ENCODE peak calls at places on chromosomes 16 and 17, in ten cellular contexts. One of them, this sample, is unnamed.

GRCh38 chr16:72836985-72837384 is 210.9 kb downstream of the ZFHX3 start:
- DNase-seq in A549: peak; percentile 22
- DNase-seq in pancreas: no peak
- DNase-seq in left ventricle myocardium inferior: no peak
- DNase-seq in cardiac muscle cell: no peak
- DNase-seq in effector memory CD4-positive, alpha-beta T cell: no peak
- DNase-seq in CD8-positive, alpha-beta memory T cell: no peak
- DNase-seq in tibial artery: no peak
- DNase-seq in Karpas-422: no peak
- DNase-seq in body of pancreas: no peak
- DNase-seq in this sample: no peak

GRCh38 chr17:48715496-48716399 is 6.6 kb downstream of the PRAC1 start:
- DNase-seq in left ventricle myocardium inferior: no peak
- DNase-seq in effector memory CD4-positive, alpha-beta T cell: no peak
- DNase-seq in Karpas-422: no peak
- DNase-seq in pancreas: no peak
- DNase-seq in A549: no peak
- DNase-seq in CD8-positive, alpha-beta memory T cell: no peak
- DNase-seq in cardiac muscle cell: no peak
- DNase-seq in tibial artery: no peak
- DNase-seq in body of pancreas: no peak
- DNase-seq in this sample: no peak

GRCh38 chr16:69798466-69798865 is 36.3 kb downstream of the WWP2 start:
- DNase-seq in cardiac muscle cell: peak; percentile 46
- DNase-seq in Karpas-422: no peak
- DNase-seq in A549: no peak
- DNase-seq in CD8-positive, alpha-beta memory T cell: no peak
- DNase-seq in effector memory CD4-positive, alpha-beta T cell: no peak
- DNase-seq in tibial artery: no peak
- DNase-seq in pancreas: no peak
- DNase-seq in body of pancreas: no peak
- DNase-seq in left ventricle myocardium inferior: no peak
- DNase-seq in this sample: no peak

GRCh38 chr16:67542464-67542863 is 13.8 kb downstream of the RIPOR1 start:
- DNase-seq in cardiac muscle cell: no peak
- DNase-seq in Karpas-422: peak; percentile 93
- DNase-seq in tibial artery: no peak
- DNase-seq in left ventricle myocardium inferior: no peak
- DNase-seq in CD8-positive, alpha-beta memory T cell: peak; percentile 76
- DNase-seq in effector memory CD4-positive, alpha-beta T cell: peak; percentile 77
- DNase-seq in A549: peak; percentile 83
- DNase-seq in pancreas: no peak
- DNase-seq in body of pancreas: no peak
- DNase-seq in this sample: no peak

GRCh38 chr17:76512366-76513305 is 11.4 kb upstream of the RHBDF2 start:
- DNase-seq in A549: no peak
- DNase-seq in body of pancreas: no peak
- DNase-seq in pancreas: no peak
- DNase-seq in Karpas-422: no peak
- DNase-seq in cardiac muscle cell: no peak
- DNase-seq in left ventricle myocardium inferior: no peak
- DNase-seq in CD8-positive, alpha-beta memory T cell: no peak
- DNase-seq in effector memory CD4-positive, alpha-beta T cell: no peak
- DNase-seq in tibial artery: no peak
- DNase-seq in this sample: no peak

GRCh38 chr17:45171338-45172231 is 9.9 kb downstream of the HEXIM2 start:
- DNase-seq in cardiac muscle cell: peak; percentile 54
- DNase-seq in pancreas: peak; percentile 76
- DNase-seq in left ventricle myocardium inferior: no peak
- DNase-seq in tibial artery: peak; percentile 58
- DNase-seq in A549: peak; percentile 96
- DNase-seq in CD8-positive, alpha-beta memory T cell: no peak
- DNase-seq in effector memory CD4-positive, alpha-beta T cell: no peak
- DNase-seq in body of pancreas: peak; percentile 71
- DNase-seq in Karpas-422: no peak
- DNase-seq in this sample: peak; percentile 40

GRCh38 chr17:55996826-55997225 is 156.4 kb upstream of the ANKFN1 start:
- DNase-seq in Karpas-422: no peak
- DNase-seq in body of pancreas: no peak
- DNase-seq in effector memory CD4-positive, alpha-beta T cell: no peak
- DNase-seq in pancreas: no peak
- DNase-seq in left ventricle myocardium inferior: no peak
- DNase-seq in cardiac muscle cell: no peak
- DNase-seq in CD8-positive, alpha-beta memory T cell: no peak
- DNase-seq in A549: no peak
- DNase-seq in tibial artery: no peak
- DNase-seq in this sample: no peak

GRCh38 chr16:48558269-48558915 is 51.6 kb downstream of the N4BP1 start:
- DNase-seq in A549: no peak
- DNase-seq in pancreas: no peak
- DNase-seq in cardiac muscle cell: no peak
- DNase-seq in Karpas-422: no peak
- DNase-seq in left ventricle myocardium inferior: no peak
- DNase-seq in CD8-positive, alpha-beta memory T cell: no peak
- DNase-seq in body of pancreas: no peak
- DNase-seq in effector memory CD4-positive, alpha-beta T cell: no peak
- DNase-seq in tibial artery: no peak
- DNase-seq in this sample: no peak

GRCh38 chr16:24471616-24472015 is 67.8 kb upstream of the RBBP6 start:
- DNase-seq in A549: no peak
- DNase-seq in body of pancreas: no peak
- DNase-seq in cardiac muscle cell: no peak
- DNase-seq in CD8-positive, alpha-beta memory T cell: no peak
- DNase-seq in tibial artery: no peak
- DNase-seq in pancreas: no peak
- DNase-seq in effector memory CD4-positive, alpha-beta T cell: no peak
- DNase-seq in Karpas-422: no peak
- DNase-seq in left ventricle myocardium inferior: no peak
- DNase-seq in this sample: no peak

DNA sequence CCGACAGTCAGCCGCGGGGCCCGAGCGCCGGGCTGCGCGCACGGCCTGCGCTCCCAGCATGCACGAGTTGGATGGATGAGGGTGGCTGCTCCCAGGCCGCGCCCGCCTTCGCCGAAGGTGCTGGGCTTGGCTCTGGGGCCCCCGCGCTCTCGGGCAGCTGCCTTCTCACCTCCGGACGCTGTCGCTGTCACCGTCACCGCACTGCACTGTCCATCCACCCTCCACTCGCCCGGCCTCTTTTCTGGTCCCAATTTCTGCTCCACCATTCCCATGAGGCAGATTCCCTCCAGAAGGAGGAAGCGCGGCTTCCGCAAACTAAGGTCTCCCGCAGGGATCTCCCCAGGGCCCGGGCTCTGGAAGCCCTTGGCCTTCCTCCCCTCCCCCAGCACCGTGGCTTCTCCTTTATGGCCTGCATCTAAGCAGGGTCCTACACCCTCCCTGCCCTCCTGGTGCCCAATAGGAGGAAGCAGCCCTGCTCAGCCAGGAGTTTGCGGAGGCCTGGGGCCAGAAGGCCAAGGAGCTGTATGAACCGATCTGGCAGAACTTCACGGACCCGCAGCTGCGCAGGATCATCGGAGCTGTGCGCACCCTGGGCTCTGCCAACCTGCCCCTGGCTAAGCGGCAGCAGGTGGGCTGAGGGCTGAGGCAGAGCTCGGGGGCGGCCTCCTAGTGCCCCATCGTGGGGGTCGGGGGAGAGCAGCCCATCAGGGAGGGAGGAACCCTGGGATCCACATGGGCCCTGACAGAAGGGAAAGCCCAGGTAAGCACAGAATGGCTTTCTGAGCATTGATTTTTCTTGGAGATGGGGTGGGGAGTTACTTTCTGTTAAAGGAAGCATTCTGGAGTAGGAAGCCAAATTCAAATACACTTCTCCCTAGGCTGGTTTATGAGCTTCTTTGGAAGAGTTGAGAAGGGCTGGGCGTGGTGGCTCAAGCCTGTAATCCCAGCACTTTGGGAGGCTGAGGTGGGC is 895 bp downstream of the ACE start:
- DNase-seq in cardiac muscle cell: peak; percentile 36
- DNase-seq in left ventricle myocardium inferior: no peak
- DNase-seq in pancreas: no peak
- DNase-seq in CD8-positive, alpha-beta memory T cell: no peak
- DNase-seq in tibial artery: no peak
- DNase-seq in effector memory CD4-positive, alpha-beta T cell: no peak
- DNase-seq in Karpas-422: no peak
- DNase-seq in A549: no peak
- DNase-seq in body of pancreas: no peak
- DNase-seq in this sample: no peak
- H3K27ac ChIP-seq in cardiac muscle cell: no peak overlapping the region
- H3K27ac ChIP-seq in left ventricle myocardium inferior: peak overlapping the region; percentile 78
- H3K27ac ChIP-seq in pancreas: peak overlapping the region; percentile 16
- H3K27ac ChIP-seq in CD8-positive, alpha-beta memory T cell: no peak overlapping the region
- H3K27ac ChIP-seq in tibial artery: no peak overlapping the region
- H3K27ac ChIP-seq in effector memory CD4-positive, alpha-beta T cell: no peak overlapping the region
- H3K27ac ChIP-seq in Karpas-422: no peak overlapping the region
- H3K27ac ChIP-seq in A549: peak overlapping the region; percentile 55
- H3K27ac ChIP-seq in body of pancreas: peak overlapping the region; percentile 36
- H3K27ac ChIP-seq in this sample: no peak overlapping the region

DNA sequence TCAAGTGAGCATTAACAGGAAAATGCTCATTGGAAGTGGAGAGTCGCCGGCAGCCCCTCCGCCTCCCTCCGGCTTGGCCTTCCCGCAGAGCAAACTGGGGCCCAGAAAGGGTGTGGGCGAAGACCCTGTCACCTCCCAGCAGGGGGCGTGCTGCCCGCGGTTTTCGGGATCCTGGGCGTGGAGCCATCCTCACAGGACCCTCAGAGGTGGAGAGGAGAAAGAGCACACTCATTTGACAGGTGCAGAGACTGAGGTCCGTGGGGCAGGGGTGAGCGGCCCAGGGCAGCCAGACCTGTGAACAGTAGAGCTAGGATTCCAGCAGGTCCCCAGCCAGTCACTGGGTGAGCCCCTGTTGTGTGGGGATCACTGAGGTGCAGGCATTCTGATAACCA is 1002.9 kb downstream of the KCNJ18 start:
- DNase-seq in A549: no peak
- DNase-seq in body of pancreas: no peak
- DNase-seq in CD8-positive, alpha-beta memory T cell: no peak
- DNase-seq in effector memory CD4-positive, alpha-beta T cell: no peak
- DNase-seq in Karpas-422: no peak
- DNase-seq in tibial artery: no peak
- DNase-seq in pancreas: no peak
- DNase-seq in cardiac muscle cell: no peak
- DNase-seq in left ventricle myocardium inferior: no peak
- DNase-seq in this sample: no peak
- H3K27ac ChIP-seq in A549: no peak overlapping the region
- H3K27ac ChIP-seq in body of pancreas: no peak overlapping the region
- H3K27ac ChIP-seq in CD8-positive, alpha-beta memory T cell: no peak overlapping the region
- H3K27ac ChIP-seq in effector memory CD4-positive, alpha-beta T cell: no peak overlapping the region
- H3K27ac ChIP-seq in Karpas-422: no peak overlapping the region
- H3K27ac ChIP-seq in tibial artery: no peak overlapping the region
- H3K27ac ChIP-seq in pancreas: no peak overlapping the region
- H3K27ac ChIP-seq in cardiac muscle cell: no peak overlapping the region
- H3K27ac ChIP-seq in left ventricle myocardium inferior: no peak overlapping the region
- H3K27ac ChIP-seq in this sample: no peak overlapping the region

DNA sequence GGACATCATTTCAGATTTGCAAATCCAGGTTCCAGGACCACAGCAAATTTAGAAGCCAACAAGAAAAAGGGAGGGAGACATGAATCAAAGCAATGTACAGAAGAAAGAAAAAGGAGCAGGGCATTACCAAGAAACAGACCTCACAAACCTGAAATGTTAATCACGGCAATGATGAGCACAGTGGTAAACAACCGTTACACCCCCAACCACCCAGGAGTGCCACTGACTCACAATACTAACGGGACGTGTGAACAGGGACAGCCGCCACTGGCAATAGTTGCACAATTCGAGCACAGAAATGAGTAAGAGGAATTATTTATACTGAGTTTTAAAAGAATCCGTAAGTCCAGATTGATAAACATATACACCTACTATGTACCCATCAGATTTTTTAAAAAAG is 13.8 kb downstream of the USP22 start:
- DNase-seq in A549: peak; percentile 30
- DNase-seq in pancreas: no peak
- DNase-seq in Karpas-422: no peak
- DNase-seq in tibial artery: peak; percentile 72
- DNase-seq in cardiac muscle cell: no peak
- DNase-seq in CD8-positive, alpha-beta memory T cell: no peak
- DNase-seq in body of pancreas: peak; percentile 73
- DNase-seq in left ventricle myocardium inferior: no peak
- DNase-seq in effector memory CD4-positive, alpha-beta T cell: no peak
- DNase-seq in this sample: no peak
- H3K27ac ChIP-seq in A549: no peak overlapping the region
- H3K27ac ChIP-seq in pancreas: no peak overlapping the region
- H3K27ac ChIP-seq in Karpas-422: no peak overlapping the region
- H3K27ac ChIP-seq in tibial artery: peak overlapping the region; percentile 18
- H3K27ac ChIP-seq in cardiac muscle cell: no peak overlapping the region
- H3K27ac ChIP-seq in CD8-positive, alpha-beta memory T cell: no peak overlapping the region
- H3K27ac ChIP-seq in body of pancreas: no peak overlapping the region
- H3K27ac ChIP-seq in left ventricle myocardium inferior: peak overlapping the region; percentile 36
- H3K27ac ChIP-seq in effector memory CD4-positive, alpha-beta T cell: no peak overlapping the region
- H3K27ac ChIP-seq in this sample: peak overlapping the region; percentile 10

DNA sequence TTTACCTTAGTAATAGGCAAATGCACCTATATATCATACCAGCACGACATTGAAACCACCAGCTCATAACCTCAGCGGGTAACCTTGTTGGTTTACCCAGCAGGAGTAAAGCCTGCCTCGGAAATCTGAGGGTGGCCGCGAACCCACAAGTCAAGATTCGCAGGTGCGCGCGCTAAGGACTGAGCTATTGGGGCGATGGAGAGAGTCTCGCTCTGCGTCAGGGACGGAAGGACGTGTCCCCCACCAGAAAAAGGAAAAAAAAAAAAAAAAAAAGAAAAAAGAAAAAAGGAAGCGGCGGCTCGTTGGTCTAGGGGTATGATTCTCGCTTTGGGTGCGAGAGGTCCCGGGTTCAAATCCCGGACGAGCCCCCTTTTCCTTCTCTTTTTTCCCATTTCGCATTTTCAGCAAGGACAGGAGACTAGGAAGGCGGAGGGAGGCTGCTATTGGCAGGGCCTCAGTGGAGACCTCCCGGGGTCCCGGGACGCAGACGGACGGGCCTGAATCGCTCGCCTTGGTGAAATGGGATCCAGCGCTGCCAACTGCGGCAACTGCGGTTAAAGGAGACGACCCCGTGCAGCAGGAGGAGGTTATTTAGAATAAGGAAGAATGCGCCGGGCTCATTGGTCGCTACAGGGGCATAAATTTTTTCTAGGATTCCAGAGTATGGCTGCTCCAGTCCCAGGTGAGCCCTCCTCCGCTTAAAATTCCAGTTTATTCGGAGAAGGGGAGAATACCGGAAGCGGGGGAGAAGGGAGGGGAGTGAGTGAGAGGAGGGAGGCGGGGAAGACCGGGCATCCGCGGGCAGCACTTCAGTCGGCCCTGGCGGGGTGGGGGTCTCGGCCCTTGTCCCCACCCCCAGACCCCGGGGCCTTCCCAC is at the start of gene OR1F1:
- DNase-seq in left ventricle myocardium inferior: no peak
- DNase-seq in body of pancreas: no peak
- DNase-seq in cardiac muscle cell: peak; percentile 30
- DNase-seq in Karpas-422: no peak
- DNase-seq in A549: peak; percentile 95
- DNase-seq in pancreas: no peak
- DNase-seq in tibial artery: no peak
- DNase-seq in CD8-positive, alpha-beta memory T cell: peak; percentile 71
- DNase-seq in effector memory CD4-positive, alpha-beta T cell: peak; percentile 30
- DNase-seq in this sample: no peak
- H3K27ac ChIP-seq in left ventricle myocardium inferior: no peak within 1 kb of the TSS
- H3K27ac ChIP-seq in body of pancreas: no peak within 1 kb of the TSS
- H3K27ac ChIP-seq in cardiac muscle cell: no peak within 1 kb of the TSS
- H3K27ac ChIP-seq in Karpas-422: no peak within 1 kb of the TSS
- H3K27ac ChIP-seq in A549: peak within 1 kb of the TSS; percentile 73
- H3K27ac ChIP-seq in pancreas: no peak within 1 kb of the TSS
- H3K27ac ChIP-seq in tibial artery: no peak within 1 kb of the TSS
- H3K27ac ChIP-seq in CD8-positive, alpha-beta memory T cell: peak within 1 kb of the TSS; percentile 31
- H3K27ac ChIP-seq in effector memory CD4-positive, alpha-beta T cell: no peak within 1 kb of the TSS
- H3K27ac ChIP-seq in this sample: no peak within 1 kb of the TSS